ENCODE peak calls at places on chromosome 17, in four cellular contexts. T, D, E and B are unnamed samples.

GRCh38 chr17:21298056-21298982 is 13.8 kb downstream of the MAP2K3 start:
- DNase-seq in T (no peak), D (peak; percentile 6), E (no peak), B (no peak)

GRCh38 chr17:788551-788950 is 6.4 kb downstream of the MRM3 start:
- DNase-seq in T (no peak), D (no peak), E (no peak), B (no peak)

GRCh38 chr17:81208651-81209050 is 14.1 kb downstream of the CEP131 start:
- DNase-seq in T (no peak), D (no peak), E (no peak), B (no peak)

GRCh38 chr17:28370035-28370743 is at the start of gene VTN:
- DNase-seq in T (no peak), D (peak; percentile 64), E (no peak), B (peak; percentile 98)

GRCh38 chr17:75124041-75124818 is 7.3 kb downstream of the NT5C start:
- DNase-seq in T (no peak), D (peak; percentile 69), E (no peak), B (peak; percentile 48)

GRCh38 chr17:16933317-16934132 is 38.4 kb downstream of the TNFRSF13B start:
- DNase-seq in T (no peak), D (no peak), E (no peak), B (no peak)

GRCh38 chr17:1375615-1376014 is 24.4 kb downstream of the YWHAE start:
- DNase-seq in T (no peak), D (no peak), E (no peak), B (no peak)

GRCh38 chr17:42409467-42410351 is 13.3 kb downstream of the CAVIN1 start:
- DNase-seq in T (no peak), D (no peak), E (no peak), B (no peak)

GRCh38 chr17:65417406-65418221 is 143.8 kb downstream of the AXIN2 start:
- DNase-seq in T (no peak), D (no peak), E (no peak), B (no peak)

GRCh38 chr17:1649116-1649843 is 386 bp downstream of the RILP start:
- DNase-seq in T (peak; percentile 73), D (peak; percentile 72), E (no peak), B (peak; percentile 64)

GRCh38 chr17:13415877-13416416 is 185.8 kb downstream of the HS3ST3A1 start:
- DNase-seq in T (peak; percentile 11), D (peak; percentile 16), E (no peak), B (peak; percentile 84)

GRCh38 chr17:44844390-44844830 is 3.3 kb upstream of the HIGD1B start:
- DNase-seq in T (no peak), D (no peak), E (no peak), B (peak; percentile 35)

GRCh38 chr17:27959382-27959709 is 66.2 kb upstream of the LYRM9 start:
- DNase-seq in T (no peak), D (no peak), E (no peak), B (no peak)

GRCh38 chr17:54992797-54993639 is 24.5 kb downstream of the STXBP4 start:
- DNase-seq in T (peak; percentile 46), D (peak; percentile 39), E (no peak), B (peak; percentile 65)

GRCh38 chr17:3827124-3827773 is 18.8 kb downstream of the NCBP3 start:
- DNase-seq in T (peak; percentile 59), D (peak; percentile 39), E (no peak), B (peak; percentile 79)

GRCh38 chr17:42378597-42379594 is 9.3 kb downstream of the STAT3 start:
- DNase-seq in T (no peak), D (no peak), E (peak; percentile 41), B (no peak)

GRCh38 chr17:6695565-6695964 is 17.6 kb downstream of the SLC13A5 start:
- DNase-seq in T (no peak), D (no peak), E (no peak), B (no peak)

GRCh38 chr17:36546418-36547093 is 1.8 kb downstream of the GGNBP2 start:
- DNase-seq in T (no peak), D (no peak), E (no peak), B (no peak)

GRCh38 chr17:27379863-27380533 is 76.2 kb upstream of the KSR1 start:
- DNase-seq in T (no peak), D (peak; percentile 71), E (no peak), B (no peak)

GRCh38 chr17:63024201-63024600 is 58.2 kb downstream of the TANC2 start:
- DNase-seq in T (no peak), D (no peak), E (no peak), B (no peak)

GRCh38 chr17:55200904-55201608 is 63.7 kb upstream of the HLF start:
- DNase-seq in T (no peak), D (no peak), E (no peak), B (no peak)

GRCh38 chr17:65902831-65903549 is 288.9 kb downstream of the CEP112 start:
- DNase-seq in T (no peak), D (no peak), E (no peak), B (no peak)

GRCh38 chr17:60744355-60744958 is 66.8 kb downstream of the BCAS3 start:
- DNase-seq in T (no peak), D (no peak), E (no peak), B (no peak)

GRCh38 chr17:61383689-61384201 is 15.9 kb upstream of the TBX2 start:
- DNase-seq in T (no peak), D (no peak), E (no peak), B (no peak)

GRCh38 chr17:1608676-1609075 is 20.0 kb downstream of the SLC43A2 start:
- DNase-seq in T (no peak), D (no peak), E (no peak), B (no peak)

GRCh38 chr17:39209317-39210092 is 9.4 kb downstream of the RPL19 start:
- DNase-seq in T (no peak), D (peak; percentile 40), E (no peak), B (no peak)
- TF ChIP-seq TARDBP in T (no peak), D (no peak), E (no peak), B (no peak)

GRCh38 chr17:50150354-50151040 is at the start of gene PPP1R9B:
- DNase-seq in T (no peak), D (no peak), E (no peak), B (no peak)
- TF ChIP-seq TARDBP in T (no peak), D (no peak), E (no peak), B (no peak)

GRCh38 chr17:64066709-64067108 is 46.3 kb upstream of the ICAM2 start:
- DNase-seq in T (no peak), D (no peak), E (no peak), B (no peak)

GRCh38 chr17:64063088-64063487 is 42.7 kb upstream of the ICAM2 start:
- DNase-seq in T (no peak), D (no peak), E (peak; percentile 31), B (no peak)

GRCh38 chr17:64064331-64064730 is 43.9 kb upstream of the ICAM2 start:
- DNase-seq in T (no peak), D (no peak), E (no peak), B (no peak)

GRCh38 chr17:64061157-64061898 is 40.9 kb upstream of the ICAM2 start:
- DNase-seq in T (no peak), D (no peak), E (peak; percentile 68), B (no peak)

DNA sequence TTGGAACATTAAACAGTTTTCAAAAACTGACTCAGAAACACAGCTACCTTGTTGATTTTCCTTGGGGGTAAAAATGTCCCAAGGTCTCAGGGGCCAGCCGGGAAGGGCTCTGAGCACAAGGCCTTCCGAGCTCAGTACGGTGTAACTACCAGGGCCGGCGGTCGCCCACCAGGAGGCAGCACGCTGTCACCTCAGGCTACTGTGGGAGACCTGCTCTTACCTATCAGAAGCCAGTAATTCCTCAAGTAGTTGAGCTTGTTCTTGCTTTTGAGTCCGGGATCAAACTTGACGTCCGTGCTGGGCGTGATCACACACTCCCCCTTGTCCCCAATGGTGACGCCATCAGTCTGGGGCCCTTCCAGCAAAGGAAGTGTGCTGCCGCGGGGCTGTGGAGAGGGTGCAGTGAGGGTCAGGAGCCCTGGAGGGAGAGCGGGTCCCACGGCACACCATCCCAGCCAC is 43.4 kb upstream of the ICAM2 start:
- DNase-seq in T (peak; percentile 79), D (peak; percentile 50), E (no peak), B (peak; percentile 48)
- TF ChIP-seq TARDBP in T (no peak), D (no peak), E (no peak), B (peak; percentile 43)

GRCh38 chr17:10612957-10613744 is 44.0 kb downstream of the MYH3 start:
- DNase-seq in T (no peak), D (no peak), E (no peak), B (no peak)

GRCh38 chr17:10614536-10615155 is 42.5 kb downstream of the MYH3 start:
- DNase-seq in T (peak; percentile 63), D (peak; percentile 25), E (no peak), B (peak; percentile 45)

GRCh38 chr17:10606110-10606509 is 51.0 kb downstream of the MYH3 start:
- DNase-seq in T (no peak), D (no peak), E (no peak), B (no peak)

GRCh38 chr17:10613775-10614513 is 43.2 kb downstream of the MYH3 start:
- DNase-seq in T (no peak), D (no peak), E (no peak), B (no peak)

GRCh38 chr17:10610821-10611323 is 46.2 kb downstream of the MYH3 start:
- DNase-seq in T (no peak), D (no peak), E (no peak), B (no peak)
- TF ChIP-seq TARDBP in T (no peak), D (no peak), E (no peak), B (no peak)